ENCODE peak calls at places on chromosomes 5 and 9, in seven cellular contexts. G, Y, X, Z, P, K and W are unnamed samples.

GRCh38 chr5:159341914-159342313 is 11.6 kb upstream of the IL12B start:
- DNase-seq in K (peak), G (peak), X (peak), Z (no peak), P (no peak), Y (peak), W (no peak)

GRCh38 chr9:27382308-27382707 is 85.4 kb upstream of the EQTN start:
- DNase-seq in Z (no peak), Y (no peak), P (no peak), X (peak), G (no peak), K (peak), W (no peak)

GRCh38 chr5:35618297-35618636 is 604 bp downstream of the SPEF2 start:
- DNase-seq in P (no peak), X (no peak), Z (no peak), Y (no peak), G (no peak), K (no peak), W (no peak)

GRCh38 chr5:112957409-112957808 is 19.2 kb upstream of the DCP2 start:
- DNase-seq in X (no peak), G (no peak), Z (no peak), K (no peak), P (no peak), Y (no peak), W (no peak)

GRCh38 chr5:56838409-56839039 is 23.2 kb downstream of the MAP3K1 start:
- DNase-seq in G (no peak), Z (no peak), P (peak), Y (peak), X (no peak), K (peak), W (no peak)

GRCh38 chr5:178071108-178071507 is 42.2 kb upstream of the N4BP3 start:
- DNase-seq in K (no peak), Y (no peak), X (no peak), G (no peak), P (no peak), Z (no peak), W (no peak)

GRCh38 chr5:18553269-18553668 is 919.0 kb downstream of the TAF11L14 start:
- DNase-seq in Z (no peak), X (no peak), Y (no peak), P (no peak), G (no peak), K (peak), W (no peak)

GRCh38 chr9:105116047-105116868 is 128.2 kb upstream of the SLC44A1 start:
- DNase-seq in K (no peak), X (no peak), Z (no peak), Y (peak), G (no peak), P (no peak), W (no peak)

GRCh38 chr5:93201061-93201460 is 380.0 kb downstream of the NR2F1-AS1 start:
- DNase-seq in Y (no peak), G (no peak), P (no peak), K (no peak), X (no peak), Z (no peak), W (no peak)

GRCh38 chr5:160727296-160727997 is 124.6 kb downstream of the ATP10B start:
- DNase-seq in X (no peak), Y (no peak), K (no peak), G (no peak), Z (no peak), P (no peak), W (no peak)

GRCh38 chr5:82707741-82708140 is 369.5 kb downstream of the TMEM167A start:
- DNase-seq in Y (no peak), P (no peak), Z (no peak), G (no peak), X (no peak), K (peak), W (no peak)

GRCh38 chr5:34490501-34491250 is 165.5 kb upstream of the RAI14 start:
- DNase-seq in K (no peak), Z (no peak), G (no peak), X (no peak), P (no peak), Y (peak), W (no peak)

GRCh38 chr9:5778799-5779198 is 54.1 kb downstream of the ERMP1 start:
- DNase-seq in G (no peak), P (no peak), Y (no peak), X (no peak), K (no peak), Z (no peak), W (no peak)

GRCh38 chr5:119943148-119943547 is 313.8 kb downstream of the FAM170A start:
- DNase-seq in Z (no peak), X (no peak), G (no peak), K (no peak), Y (no peak), P (no peak), W (no peak)
- TF ChIP-seq CTCF in Z (no peak), X (peak), G (peak), K (peak), Y (no peak), P (peak), W (no peak)

GRCh38 chr5:20833081-20833627 is 845.2 kb upstream of the CDH18 start:
- DNase-seq in G (no peak), K (no peak), X (no peak), Y (no peak), Z (no peak), P (no peak), W (no peak)

DNA sequence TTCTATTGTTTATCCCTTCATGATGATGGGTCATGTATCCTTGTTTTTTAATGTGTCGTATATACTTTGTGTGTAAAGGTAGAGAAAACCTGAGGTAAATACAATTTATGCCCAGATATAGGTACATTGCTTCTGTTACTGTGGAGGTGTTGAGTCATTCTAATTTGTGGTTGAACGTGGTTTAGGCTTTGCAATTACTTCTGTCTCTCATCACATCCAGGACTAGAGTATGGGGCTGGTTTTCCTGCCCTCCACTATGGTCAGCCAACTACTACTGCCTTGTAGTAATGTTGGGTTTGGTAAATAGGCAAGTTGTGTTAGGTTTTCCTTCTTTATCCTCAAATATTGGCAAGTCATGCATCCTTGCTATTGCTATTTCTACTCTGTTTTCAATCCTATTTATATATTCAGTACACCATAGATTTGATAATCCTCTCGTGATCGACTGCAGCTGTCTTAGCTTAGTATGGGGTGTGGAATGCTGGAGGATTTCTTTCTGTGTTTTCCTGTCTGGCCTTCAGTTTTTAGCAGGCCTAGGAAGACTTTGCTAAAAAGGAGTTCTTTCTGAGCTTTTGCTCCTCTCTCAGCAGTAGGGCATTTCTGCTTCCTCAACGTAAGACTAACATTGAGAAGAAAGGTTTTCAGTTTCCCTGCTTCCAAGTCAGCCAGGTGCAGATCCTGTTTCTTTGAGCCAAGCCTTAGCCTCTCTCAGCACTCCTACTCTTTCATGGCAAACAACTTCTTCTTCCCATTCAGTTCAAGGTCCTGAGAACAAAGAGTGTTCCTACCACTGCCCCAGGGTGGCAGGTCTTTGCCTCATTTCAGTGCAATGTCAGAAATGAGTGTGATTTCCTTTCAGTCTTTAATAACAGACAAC is 844.4 kb upstream of the CDH18 start:
- DNase-seq in P (no peak), X (no peak), Y (no peak), G (no peak), Z (no peak), K (no peak), W (no peak)
- TF ChIP-seq CTCF in P (no peak), X (no peak), Y (no peak), G (no peak), Z (no peak), K (no peak), W (no peak)

GRCh38 chr5:4513381-4513780 is 626.7 kb upstream of the ADAMTS16 start:
- DNase-seq in P (no peak), X (no peak), G (no peak), K (peak), Z (no peak), Y (no peak), W (no peak)

GRCh38 chr5:4514067-4514648 is 626.0 kb upstream of the ADAMTS16 start:
- DNase-seq in G (no peak), K (peak), Z (no peak), Y (no peak), X (no peak), P (no peak), W (no peak)

DNA sequence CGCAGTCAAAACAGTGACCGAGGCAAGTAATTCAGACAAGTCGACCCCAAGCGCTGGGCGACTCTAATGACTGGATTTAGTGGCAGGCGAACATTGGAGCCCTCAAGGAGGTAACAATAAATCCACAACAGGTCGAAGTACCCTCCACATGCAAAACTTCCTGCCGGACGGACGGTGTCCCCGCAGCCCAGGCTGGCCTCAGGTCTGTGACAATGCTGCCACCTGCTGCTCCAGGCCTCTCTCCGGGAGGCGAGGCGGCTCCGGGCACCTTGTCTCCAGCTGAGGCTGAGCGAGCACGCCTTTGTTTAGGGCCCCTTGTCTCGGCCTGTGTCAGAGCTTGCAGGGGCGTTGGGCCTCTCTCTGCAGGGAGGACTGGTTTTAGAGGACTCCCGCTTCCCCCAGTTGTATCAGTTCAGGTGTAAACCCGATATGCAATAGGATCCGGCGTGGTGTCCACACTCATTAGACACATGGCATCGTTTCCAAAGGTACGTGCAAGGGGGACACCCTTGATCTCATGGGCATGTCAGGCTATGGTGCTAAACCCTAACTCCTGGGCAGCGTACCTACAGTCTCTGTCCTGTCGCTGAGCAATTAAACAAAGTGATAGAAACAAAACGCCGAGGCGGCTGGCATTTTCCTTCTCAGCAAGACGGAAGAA is 628.0 kb upstream of the ADAMTS16 start:
- DNase-seq in P (no peak), Z (peak), Y (peak), K (peak), X (no peak), G (peak), W (peak)
- TF ChIP-seq CTCF in P (no peak), Z (no peak), Y (no peak), K (peak), X (no peak), G (peak), W (peak)

GRCh38 chr5:179821298-179822058 is 773 bp downstream of the SQSTM1 start:
- DNase-seq in P (peak), X (peak), G (peak), Y (peak), Z (peak), K (peak), W (peak)
- TF ChIP-seq CTCF in P (peak), X (peak), G (no peak), Y (no peak), Z (no peak), K (no peak), W (peak)

GRCh38 chr9:82466616-82467251 is 478.2 kb downstream of the SPATA31D1 start:
- DNase-seq in Z (peak), G (peak), K (no peak), P (peak), X (no peak), Y (peak), W (no peak)
- TF ChIP-seq CTCF in Z (peak), G (peak), K (no peak), P (peak), X (no peak), Y (peak), W (no peak)

GRCh38 chr9:114153761-114154596 is 1.4 kb upstream of the COL27A1 start:
- DNase-seq in P (no peak), G (no peak), K (peak), Z (peak), X (no peak), Y (peak), W (peak)
- TF ChIP-seq CTCF in P (no peak), G (peak), K (peak), Z (no peak), X (no peak), Y (peak), W (no peak)

GRCh38 chr5:139633295-139634027 is 14.7 kb upstream of the CXXC5 start:
- DNase-seq in X (peak), Z (peak), G (peak), K (peak), Y (peak), P (peak), W (peak)
- TF ChIP-seq CTCF in X (peak), Z (peak), G (peak), K (peak), Y (peak), P (peak), W (peak)